ENCODE peak calls at places on chromosomes 7 and 10, in six cellular contexts. F is AG08395, H is MM.1S, O is uterus, X is type B pancreatic cell, B is RWPE1. N is an unnamed sample.

GRCh38 chr7:52909935-52910334 is 125.5 kb upstream of the POM121L12 start:
- DNase-seq in B (no peak), H (peak; percentile 53), O (no peak), X (no peak), F (no peak), N (no peak)

GRCh38 chr10:83075395-83076072 is 1063.8 kb upstream of the GHITM start:
- DNase-seq in H (no peak), O (no peak), X (no peak), B (no peak), F (no peak), N (no peak)

GRCh38 chr10:63703113-63703670 is 182.0 kb downstream of the REEP3 start:
- DNase-seq in F (no peak), O (no peak), H (no peak), X (no peak), B (no peak), N (no peak)

GRCh38 chr10:92068900-92069299 is 145.3 kb downstream of the BTAF1 start:
- DNase-seq in F (no peak), H (no peak), X (no peak), O (no peak), B (no peak), N (no peak)

GRCh38 chr7:19111474-19112143 is 5.8 kb downstream of the TWIST1 start:
- DNase-seq in H (no peak), B (no peak), X (no peak), O (no peak), F (no peak), N (no peak)

GRCh38 chr7:16785846-16786245 is 19.0 kb downstream of the AGR2 start:
- DNase-seq in O (no peak), X (no peak), H (no peak), B (no peak), F (no peak), N (no peak)

GRCh38 chr10:59779656-59780521 is 26.6 kb upstream of the MRLN start:
- DNase-seq in F (no peak), X (no peak), O (no peak), H (no peak), B (no peak), N (no peak)

GRCh38 chr7:73623798-73624668 is at the start of gene MLXIPL:
- DNase-seq in F (peak; percentile 90), X (peak; percentile 81), O (peak; percentile 34), H (no peak), B (peak; percentile 97), N (no peak)

GRCh38 chr7:71285614-71286013 is 153.7 kb downstream of the GALNT17 start:
- DNase-seq in H (no peak), F (no peak), X (no peak), B (no peak), O (no peak), N (no peak)

GRCh38 chr7:107913846-107914245 is 22.9 kb downstream of the DLD start:
- DNase-seq in F (no peak), H (no peak), B (no peak), X (no peak), O (no peak), N (no peak)

GRCh38 chr7:38107486-38107893 is 70.6 kb upstream of the STARD3NL start:
- DNase-seq in X (no peak), H (peak; percentile 68), F (peak; percentile 61), B (peak; percentile 70), O (peak; percentile 67), N (no peak)

GRCh38 chr7:88328787-88329186 is 22.1 kb upstream of the STEAP4 start:
- DNase-seq in X (no peak), H (no peak), F (no peak), B (no peak), O (no peak), N (no peak)

GRCh38 chr7:148238926-148239325 is 351.6 kb upstream of the C7orf33 start:
- DNase-seq in O (no peak), H (no peak), B (no peak), F (no peak), X (no peak), N (no peak)

GRCh38 chr10:111600772-111601171 is 523.9 kb downstream of the ADRA2A start:
- DNase-seq in F (no peak), O (no peak), H (no peak), X (no peak), B (no peak), N (peak; percentile 68)

GRCh38 chr10:88896336-88897018 is 16.4 kb downstream of the STAMBPL1 start:
- DNase-seq in X (no peak), F (no peak), B (no peak), H (no peak), O (no peak), N (no peak)

GRCh38 chr10:126876456-126876855 is 28.8 kb upstream of the DOCK1 start:
- DNase-seq in X (no peak), O (no peak), F (peak; percentile 11), H (no peak), B (no peak), N (no peak)